ENCODE peak calls at places on chromosomes 13 and 19, in nine cellular contexts. I is left ventricle myocardium inferior; S is heart left ventricle; E is kidney epithelial cell; N is body of pancreas; L is bronchial epithelial cell; R is effector memory CD4-positive, alpha-beta T cell; J is fibroblast of lung; W is breast epithelium. H is an unnamed sample. For H3K36me3, the result is how much of the 10 kb centered on the place peaks cover.

GRCh38 chr19:13163609-13164364 is 13.6 kb downstream of the IER2 start:
- DNase-seq in I (peak), S (peak), E (no peak), N (peak), L (no peak), R (no peak), J (peak), W (peak), H (no peak)

GRCh38 chr19:39481229-39481545 is 549 bp downstream of the TIMM50 start:
- DNase-seq in I (no peak), S (no peak), E (no peak), N (no peak), L (peak), R (no peak), J (no peak), W (no peak), H (no peak)

GRCh38 chr19:7288977-7289376 is 5.2 kb downstream of the INSR start:
- DNase-seq in I (no peak), S (no peak), E (no peak), N (no peak), L (no peak), R (no peak), J (no peak), W (no peak), H (no peak)

GRCh38 chr13:84430441-84430840 is 548.2 kb upstream of the SLITRK1 start:
- DNase-seq in I (no peak), S (no peak), E (no peak), N (no peak), L (no peak), R (no peak), J (no peak), W (no peak), H (no peak)

GRCh38 chr19:10855879-10856522 is 7.8 kb downstream of the C19orf38 start:
- DNase-seq in I (no peak), S (no peak), E (no peak), N (peak), L (peak), R (no peak), J (no peak), W (no peak), H (no peak)

GRCh38 chr13:75326173-75327131 is 155.5 kb downstream of the TBC1D4 start:
- DNase-seq in I (no peak), S (no peak), E (no peak), N (no peak), L (no peak), R (peak), J (peak), W (no peak), H (no peak)

GRCh38 chr19:2477732-2478191 is 1.8 kb downstream of the GADD45B start:
- DNase-seq in I (no peak), S (peak), E (no peak), N (no peak), L (no peak), R (peak), J (peak), W (no peak), H (no peak)

GRCh38 chr13:28820099-28821051 is at the start of gene MTUS2:
- DNase-seq in I (no peak), S (no peak), E (no peak), N (peak), L (no peak), R (no peak), J (no peak), W (no peak), H (no peak)

GRCh38 chr19:16402076-16402475 is 69.7 kb downstream of the EPS15L1 start:
- DNase-seq in I (no peak), S (no peak), E (no peak), N (no peak), L (no peak), R (no peak), J (no peak), W (no peak), H (no peak)

GRCh38 chr19:39498262-39499081 is at the start of gene DLL3:
- DNase-seq in I (no peak), S (no peak), E (no peak), N (no peak), L (no peak), R (no peak), J (no peak), W (no peak), H (no peak)

GRCh38 chr13:94660695-94661324 is 51.5 kb downstream of the SOX21 start:
- DNase-seq in I (no peak), S (no peak), E (no peak), N (peak), L (peak), R (no peak), J (peak), W (no peak), H (no peak)

GRCh38 chr19:34224996-34225658 is 29.2 kb upstream of the GARRE1 start:
- DNase-seq in I (no peak), S (no peak), E (no peak), N (no peak), L (peak), R (no peak), J (peak), W (no peak), H (no peak)

GRCh38 chr13:51637852-51638496 is 53.7 kb downstream of the WDFY2 start:
- DNase-seq in I (no peak), S (no peak), E (no peak), N (no peak), L (no peak), R (no peak), J (no peak), W (no peak), H (no peak)

GRCh38 chr13:101248739-101249138 is 167.6 kb downstream of the NALCN start:
- DNase-seq in I (no peak), S (no peak), E (no peak), N (no peak), L (no peak), R (no peak), J (no peak), W (no peak), H (no peak)

GRCh38 chr13:73914119-73914518 is 220.1 kb downstream of the KLF12 start:
- DNase-seq in I (no peak), S (no peak), E (no peak), N (no peak), L (no peak), R (no peak), J (no peak), W (no peak), H (no peak)

GRCh38 chr13:114099191-114099590 is 33.2 kb downstream of the RASA3 start:
- DNase-seq in I (peak), S (peak), E (peak), N (peak), L (no peak), R (no peak), J (peak), W (no peak), H (no peak)

GRCh38 chr19:42401365-42402303 is 11.5 kb upstream of the CNFN start:
- DNase-seq in I (peak), S (peak), E (peak), N (peak), L (peak), R (peak), J (peak), W (peak), H (no peak)

DNA sequence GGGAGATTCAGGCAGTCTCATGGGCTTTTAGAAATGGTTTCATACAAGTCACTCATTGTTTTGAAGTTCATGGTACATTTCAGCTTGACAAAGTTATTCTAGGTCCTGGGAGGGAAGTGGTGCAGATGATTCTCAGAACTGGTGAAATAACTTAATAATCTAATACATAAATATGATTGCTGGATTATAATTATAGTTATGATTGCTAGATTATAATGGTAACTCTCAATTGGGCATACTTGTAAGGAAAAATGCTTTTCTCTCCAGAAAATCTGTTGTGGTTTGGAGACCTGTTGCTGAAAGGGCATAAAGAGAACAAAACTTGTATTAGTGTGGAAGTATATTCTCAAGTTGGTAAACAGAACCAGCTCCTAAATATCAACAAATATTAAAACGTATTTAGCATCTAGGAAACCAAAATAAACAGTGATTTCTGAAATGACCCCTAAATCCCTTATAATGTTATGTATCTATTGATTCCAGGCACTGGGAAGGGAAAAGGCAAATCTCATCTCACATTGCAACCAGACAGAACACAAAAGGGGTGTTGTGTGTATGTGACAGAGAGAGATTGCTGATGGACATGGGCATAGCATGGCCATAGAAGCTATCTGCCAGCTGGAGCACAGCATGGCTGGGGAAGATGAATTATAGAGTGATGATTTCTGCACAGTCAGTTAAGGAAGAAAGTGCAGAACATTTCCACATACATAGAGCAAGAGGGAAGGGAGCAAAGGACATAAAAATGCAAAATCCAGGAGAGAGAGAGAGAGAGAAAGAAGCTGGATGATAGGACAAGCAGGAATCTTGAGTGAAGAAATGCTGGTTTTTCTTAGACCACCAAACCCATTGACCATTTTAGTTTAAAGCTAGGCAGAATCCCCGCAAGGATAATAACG is 87.1 kb upstream of the FRY start:
- DNase-seq in I (no peak), S (no peak), E (no peak), N (no peak), L (no peak), R (no peak), J (no peak), W (no peak), H (no peak)
- H3K4me3 ChIP-seq in I (peak), S (no peak), E (no peak), N (no peak), L (no peak), R (no peak), J (no peak), W (no peak), H (no peak)

GRCh38 chr13:110664673-110665072 is 41.2 kb downstream of the CARS2 start:
- DNase-seq in I (no peak), S (no peak), E (no peak), N (no peak), L (no peak), R (no peak), J (no peak), W (no peak), H (no peak)

GRCh38 chr13:110663491-110663890 is 42.4 kb downstream of the CARS2 start:
- DNase-seq in I (no peak), S (no peak), E (no peak), N (no peak), L (no peak), R (no peak), J (no peak), W (no peak), H (no peak)

GRCh38 chr13:110664074-110664473 is 41.8 kb downstream of the CARS2 start:
- DNase-seq in I (no peak), S (no peak), E (no peak), N (no peak), L (no peak), R (no peak), J (no peak), W (no peak), H (no peak)

GRCh38 chr13:110665491-110666254 is 40.2 kb downstream of the CARS2 start:
- DNase-seq in I (no peak), S (no peak), E (no peak), N (no peak), L (no peak), R (no peak), J (no peak), W (no peak), H (no peak)

DNA sequence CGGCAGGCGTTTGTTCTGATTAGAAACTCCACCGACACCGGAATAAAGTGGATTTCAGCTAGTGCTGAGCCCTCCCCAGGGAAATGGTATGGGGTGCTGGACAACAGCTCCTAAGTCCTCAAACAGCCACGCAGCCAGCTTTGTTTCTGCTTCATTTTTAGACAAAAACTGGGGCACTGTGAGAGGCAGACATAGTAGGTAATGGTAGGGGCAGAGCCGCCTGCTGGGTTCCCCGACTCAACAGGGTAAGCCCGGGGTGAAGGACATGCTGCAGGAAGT is 39.7 kb downstream of the CARS2 start:
- DNase-seq in I (no peak), S (no peak), E (no peak), N (no peak), L (no peak), R (no peak), J (no peak), W (no peak), H (no peak)
- H3K36me3 ChIP-seq in I (half or more), S (half or more), E (under half), N (under half), L (under half), R (half or more), J (under half), W (under half), H (under half)

GRCh38 chr19:56840452-56841193 is at the start of the genes PEG3 and ZIM2:
- DNase-seq in I (peak), S (peak), E (no peak), N (peak), L (no peak), R (no peak), J (peak), W (peak), H (no peak)

GRCh38 chr19:56838930-56839664 is 1.4 kb downstream of the PEG3 start:
- DNase-seq in I (peak), S (peak), E (peak), N (peak), L (peak), R (no peak), J (peak), W (peak), H (no peak)

GRCh38 chr19:56839665-56840451 is 668 bp downstream of the PEG3 start:
- DNase-seq in I (peak), S (peak), E (peak), N (peak), L (peak), R (no peak), J (peak), W (peak), H (no peak)

GRCh38 chr19:56842421-56842820 is 1.9 kb upstream of the PEG3 start:
- DNase-seq in I (no peak), S (no peak), E (no peak), N (no peak), L (no peak), R (no peak), J (no peak), W (no peak), H (no peak)

GRCh38 chr19:56841194-56841546 is 644 bp upstream of the PEG3 start:
- DNase-seq in I (no peak), S (no peak), E (no peak), N (no peak), L (no peak), R (no peak), J (no peak), W (no peak), H (no peak)
- H3K4me3 ChIP-seq in I (peak), S (no peak), E (no peak), N (no peak), L (no peak), R (no peak), J (no peak), W (peak), H (no peak)

DNA sequence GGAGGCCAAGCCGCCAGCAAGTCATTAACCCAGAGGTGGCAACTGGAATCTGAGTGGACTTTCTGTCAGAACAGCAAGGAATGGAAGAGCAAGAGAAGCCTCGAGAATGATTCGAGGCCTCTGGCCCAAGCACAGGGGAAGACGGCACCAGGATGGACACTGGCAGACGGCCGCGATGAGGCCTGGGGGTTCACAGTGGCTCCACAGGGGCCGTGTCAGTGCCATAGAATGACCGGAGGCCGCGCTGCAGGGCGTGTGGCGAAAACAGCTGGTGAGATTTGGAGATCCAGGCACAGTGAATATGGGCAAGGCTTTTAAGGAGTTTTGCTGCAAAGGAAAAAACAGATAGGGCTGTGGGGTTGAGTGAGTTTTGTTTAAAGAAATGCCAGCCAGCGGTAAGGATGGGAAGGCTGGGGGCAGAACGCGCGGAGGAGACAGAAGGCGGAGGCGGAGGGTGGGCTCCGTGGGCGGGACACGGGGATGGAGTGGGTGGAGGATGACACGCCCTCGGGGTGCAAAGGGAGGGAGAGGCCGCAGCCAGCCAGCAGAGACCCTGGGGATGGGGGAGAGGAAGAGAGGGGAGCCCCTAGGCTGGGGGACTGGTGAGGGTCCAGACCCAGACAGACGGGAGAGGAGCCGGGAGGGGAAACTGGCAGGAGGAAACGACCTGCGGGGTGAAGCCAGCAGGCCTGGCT is 130.5 kb downstream of the RNF17 start:
- DNase-seq in I (no peak), S (no peak), E (no peak), N (no peak), L (no peak), R (no peak), J (no peak), W (no peak), H (no peak)
- H3K36me3 ChIP-seq in I (under half), S (under half), E (under half), N (under half), L (under half), R (under half), J (under half), W (under half), H (under half)

GRCh38 chr13:99809931-99810330 is 161.6 kb downstream of the ZIC5 start:
- DNase-seq in I (no peak), S (no peak), E (peak), N (no peak), L (no peak), R (no peak), J (no peak), W (no peak), H (no peak)
- H3K4me3 ChIP-seq in I (no peak), S (no peak), E (no peak), N (no peak), L (no peak), R (no peak), J (no peak), W (no peak), H (no peak)

GRCh38 chr19:15115762-15116615 is 8.8 kb downstream of the SYDE1 start:
- DNase-seq in I (no peak), S (no peak), E (no peak), N (no peak), L (no peak), R (no peak), J (no peak), W (no peak), H (no peak)
- H3K36me3 ChIP-seq in I (half or more), S (half or more), E (under half), N (under half), L (under half), R (half or more), J (half or more), W (under half), H (half or more)

GRCh38 chr19:40567750-40568494 is 8.8 kb upstream of the SHKBP1 start:
- DNase-seq in I (no peak), S (no peak), E (no peak), N (no peak), L (no peak), R (no peak), J (no peak), W (no peak), H (no peak)
- H3K4me3 ChIP-seq in I (peak), S (peak), E (peak), N (no peak), L (peak), R (peak), J (peak), W (peak), H (peak)

H was measured in iPS DF 6.9.